ENCODE peak calls at places on chromosomes 3 and 15, in four cellular contexts. Z, E, X and T are unnamed samples.

GRCh38 chr3:69433938-69434263 is 48.0 kb upstream of the FRMD4B start:
- DNase-seq in Z (no peak), E (no peak), X (no peak), T (no peak)

GRCh38 chr3:171258316-171258715 is 201.9 kb downstream of the TNIK start:
- DNase-seq in Z (no peak), E (no peak), X (no peak), T (no peak)

GRCh38 chr3:66933233-66933632 is 64.9 kb upstream of the KBTBD8 start:
- DNase-seq in Z (no peak), E (no peak), X (no peak), T (no peak)

GRCh38 chr15:84638103-84638502 is 16.0 kb downstream of the WDR73 start:
- DNase-seq in Z (no peak), E (peak; percentile 58), X (peak; percentile 41), T (no peak)

GRCh38 chr15:64379216-64379960 is 1.9 kb downstream of the PCLAF start:
- DNase-seq in Z (no peak), E (no peak), X (no peak), T (no peak)

GRCh38 chr3:172685331-172686214 is 25.3 kb downstream of the NCEH1 start:
- DNase-seq in Z (no peak), E (no peak), X (no peak), T (no peak)

GRCh38 chr3:193911784-193912183 is 224.2 kb upstream of the HES1 start:
- DNase-seq in Z (no peak), E (no peak), X (no peak), T (no peak)

GRCh38 chr3:122167630-122168029 is 15.8 kb upstream of the CASR start:
- DNase-seq in Z (no peak), E (no peak), X (no peak), T (no peak)

GRCh38 chr3:197456271-197457091 is 99.3 kb downstream of the BDH1 start:
- DNase-seq in Z (no peak), E (peak; percentile 69), X (peak; percentile 74), T (peak; percentile 82)

GRCh38 chr3:45567730-45568172 is 26.8 kb upstream of the LIMD1 start:
- DNase-seq in Z (peak; percentile 84), E (no peak), X (no peak), T (no peak)

GRCh38 chr3:143979813-143980212 is 8.2 kb downstream of the DIPK2A start:
- DNase-seq in Z (no peak), E (no peak), X (no peak), T (no peak)

GRCh38 chr15:51758645-51759044 is 7.2 kb downstream of the TMOD2 start:
- DNase-seq in Z (no peak), E (no peak), X (peak; percentile 28), T (no peak)

GRCh38 chr3:46848271-46849097 is 14.8 kb downstream of the MYL3 start:
- DNase-seq in Z (no peak), E (no peak), X (peak; percentile 60), T (peak; percentile 83)

GRCh38 chr15:68783226-68784054 is 37.3 kb downstream of the ANP32A start:
- DNase-seq in Z (no peak), E (peak; percentile 19), X (peak; percentile 59), T (peak; percentile 77)

GRCh38 chr3:94694001-94694400 is 631.1 kb downstream of the NSUN3 start:
- DNase-seq in Z (no peak), E (no peak), X (no peak), T (no peak)

GRCh38 chr15:52162876-52163275 is 28.3 kb downstream of the GNB5 start:
- DNase-seq in Z (no peak), E (no peak), X (no peak), T (no peak)

GRCh38 chr3:132421832-132422231 is 4.5 kb downstream of the DNAJC13 start:
- DNase-seq in Z (no peak), E (peak; percentile 60), X (no peak), T (no peak)

GRCh38 chr3:160474416-160474838 is 24.8 kb upstream of the TRIM59 start:
- DNase-seq in Z (no peak), E (no peak), X (no peak), T (no peak)

GRCh38 chr3:99413504-99413903 is 224.9 kb upstream of the COL8A1 start:
- DNase-seq in Z (no peak), E (no peak), X (no peak), T (no peak)

GRCh38 chr15:45184562-45185041 is 3.2 kb downstream of the SHF start:
- DNase-seq in Z (no peak), E (no peak), X (no peak), T (no peak)

GRCh38 chr3:157918402-157918801 is 187.8 kb downstream of the SHOX2 start:
- DNase-seq in Z (no peak), E (no peak), X (no peak), T (no peak)

GRCh38 chr3:67048716-67049076 is 50.6 kb downstream of the KBTBD8 start:
- DNase-seq in Z (peak; percentile 35), E (no peak), X (no peak), T (no peak)

GRCh38 chr3:48476426-48477053 is 27.4 kb downstream of the SHISA5 start:
- DNase-seq in Z (no peak), E (no peak), X (no peak), T (no peak)

GRCh38 chr3:48477959-48478480 is 26.0 kb downstream of the SHISA5 start:
- DNase-seq in Z (no peak), E (no peak), X (no peak), T (no peak)

GRCh38 chr3:48475188-48475587 is 28.7 kb downstream of the ATRIP start:
- DNase-seq in Z (no peak), E (no peak), X (no peak), T (peak; percentile 34)

GRCh38 chr3:48474619-48475018 is 28.1 kb downstream of the ATRIP start:
- DNase-seq in Z (no peak), E (peak; percentile 32), X (no peak), T (peak; percentile 78)

GRCh38 chr3:48478631-48479555 is 25.1 kb downstream of the SHISA5 start:
- DNase-seq in Z (no peak), E (peak; percentile 23), X (no peak), T (no peak)
- TF ChIP-seq ETV6 in Z (no peak), E (no peak), X (no peak), T (no peak)

DNA sequence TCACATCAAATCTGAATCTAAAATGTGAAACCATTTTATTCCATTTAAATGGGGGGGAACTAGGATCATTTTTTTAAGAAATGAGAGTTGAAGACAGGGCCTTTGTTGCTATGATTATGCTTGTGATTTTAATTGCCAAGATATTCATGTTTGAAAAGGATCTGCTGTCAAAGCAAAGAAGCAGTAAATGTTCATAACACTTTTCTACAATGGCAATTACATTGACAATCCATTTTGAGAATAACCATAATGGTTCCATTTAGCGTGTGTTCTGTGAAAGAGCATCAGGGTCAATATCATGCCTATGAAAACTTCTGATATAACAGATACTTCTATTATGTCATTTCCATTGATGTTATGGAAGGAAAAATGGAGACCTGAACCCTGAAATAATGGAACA is 745.8 kb upstream of the SGO1 start:
- DNase-seq in Z (no peak), E (no peak), X (no peak), T (no peak)
- TF ChIP-seq CREB1 in Z (no peak), E (no peak), X (no peak), T (no peak)

GRCh38 chr3:187775549-187775948 is 30.3 kb upstream of the BCL6 start:
- DNase-seq in Z (no peak), E (no peak), X (no peak), T (no peak)

GRCh38 chr3:187782008-187782407 is 36.7 kb upstream of the BCL6 start:
- DNase-seq in Z (no peak), E (no peak), X (no peak), T (no peak)

GRCh38 chr3:187777331-187778046 is 32.2 kb upstream of the BCL6 start:
- DNase-seq in Z (peak; percentile 46), E (no peak), X (no peak), T (no peak)

GRCh38 chr3:187781001-187781400 is 35.7 kb upstream of the BCL6 start:
- DNase-seq in Z (no peak), E (no peak), X (no peak), T (no peak)

GRCh38 chr3:187778726-187779125 is 33.5 kb upstream of the BCL6 start:
- DNase-seq in Z (no peak), E (no peak), X (no peak), T (no peak)
- TF ChIP-seq ETV6 in Z (no peak), E (no peak), X (no peak), T (no peak)

GRCh38 chr3:32147935-32148334 is 41.5 kb downstream of the GPD1L start:
- DNase-seq in Z (no peak), E (no peak), X (no peak), T (no peak)

GRCh38 chr3:32147509-32147908 is 41.1 kb downstream of the GPD1L start:
- DNase-seq in Z (no peak), E (no peak), X (no peak), T (no peak)

GRCh38 chr3:32148356-32148755 is 41.9 kb downstream of the GPD1L start:
- DNase-seq in Z (no peak), E (no peak), X (no peak), T (no peak)

GRCh38 chr3:32143849-32144757 is 37.7 kb downstream of the GPD1L start:
- DNase-seq in Z (peak; percentile 13), E (peak; percentile 78), X (peak; percentile 72), T (peak; percentile 44)

DNA sequence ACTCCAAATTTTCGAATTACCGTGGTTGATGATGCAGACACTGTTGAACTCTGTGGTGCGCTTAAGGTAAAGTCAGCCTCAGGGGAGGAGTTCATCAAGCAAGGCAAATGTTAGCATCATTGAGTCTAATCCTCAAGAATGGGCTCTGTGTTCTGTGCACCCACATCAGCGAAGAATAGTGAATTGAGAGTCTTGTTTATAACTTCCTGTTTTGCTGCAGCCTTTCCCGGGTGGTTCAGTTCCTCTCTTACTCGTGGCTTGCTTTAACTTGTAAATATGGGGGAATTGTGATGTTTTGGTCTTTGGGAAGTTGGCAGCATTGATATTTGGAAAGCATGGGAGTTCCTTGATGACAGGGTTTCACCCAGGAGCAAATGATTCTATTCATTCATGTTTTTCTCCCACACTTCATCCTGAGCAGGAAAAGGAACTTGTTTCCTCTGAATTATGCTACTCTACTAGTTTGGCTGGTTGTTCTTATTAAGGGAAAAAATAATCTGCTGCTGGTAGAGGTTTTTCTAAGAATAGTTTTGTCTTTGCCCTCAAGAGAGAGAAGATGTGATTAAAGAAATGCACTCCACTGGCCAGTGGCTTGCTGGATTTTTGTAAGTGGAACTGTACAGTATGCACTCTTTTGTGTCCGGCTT is 40.4 kb downstream of the GPD1L start:
- DNase-seq in Z (no peak), E (no peak), X (no peak), T (no peak)
- TF ChIP-seq CREB1 in Z (no peak), E (no peak), X (no peak), T (no peak)

GRCh38 chr15:74754593-74755215 is 6.1 kb downstream of the CYP1A2 start:
- DNase-seq in Z (no peak), E (no peak), X (no peak), T (no peak)
- TF ChIP-seq ETV6 in Z (no peak), E (no peak), X (no peak), T (no peak)